ENCODE peak calls at places on chromosomes 1 and 21, in nine cellular contexts. T is OCI-LY7, K is heart left ventricle, O is testis, S is Peyer's patch, R is left ventricle myocardium inferior, Z is stomach, U is heart right ventricle, P is upper lobe of right lung. C is an unnamed sample. For H3K4me1 and H3K9me3, the result is how much of the 10 kb centered on the place peaks cover.

GRCh38 chr21:29677326-29677725 is 262.5 kb downstream of the GRIK1 start:
- DNase-seq in T (peak), K (no peak), O (no peak), S (no peak), R (no peak), Z (no peak), U (no peak), P (no peak), C (no peak)

GRCh38 chr1:207026177-207026576 is 6.4 kb downstream of the C1orf116 start:
- DNase-seq in T (no peak), K (no peak), O (no peak), S (no peak), R (no peak), Z (no peak), U (no peak), P (no peak), C (no peak)

GRCh38 chr1:61082336-61083013 is at the start of gene NFIA:
- DNase-seq in T (peak), K (peak), O (peak), S (peak), R (peak), Z (peak), U (peak), P (peak), C (peak)

GRCh38 chr1:174036798-174037197 is 14.6 kb upstream of the RC3H1 start:
- DNase-seq in T (no peak), K (no peak), O (no peak), S (no peak), R (no peak), Z (no peak), U (no peak), P (no peak), C (no peak)

GRCh38 chr1:223704921-223705878 is 7.1 kb upstream of the CAPN2 start:
- DNase-seq in T (no peak), K (no peak), O (no peak), S (no peak), R (no peak), Z (no peak), U (peak), P (no peak), C (no peak)

GRCh38 chr1:236142358-236143103 is at the start of gene GPR137B:
- DNase-seq in T (peak), K (peak), O (peak), S (peak), R (peak), Z (peak), U (peak), P (peak), C (peak)

GRCh38 chr1:19597463-19598309 is 46.4 kb upstream of the NBL1 start:
- DNase-seq in T (no peak), K (no peak), O (no peak), S (no peak), R (no peak), Z (no peak), U (no peak), P (no peak), C (peak)

GRCh38 chr1:12052997-12053686 is 10.0 kb upstream of the TNFRSF8 start:
- DNase-seq in T (no peak), K (peak), O (peak), S (no peak), R (peak), Z (no peak), U (peak), P (no peak), C (no peak)

GRCh38 chr1:164101802-164102201 is 457.2 kb upstream of the PBX1 start:
- DNase-seq in T (no peak), K (peak), O (no peak), S (no peak), R (no peak), Z (no peak), U (no peak), P (no peak), C (no peak)

GRCh38 chr1:92538413-92539061 is 51.8 kb upstream of the GFI1 start:
- DNase-seq in T (no peak), K (no peak), O (no peak), S (no peak), R (no peak), Z (no peak), U (no peak), P (no peak), C (no peak)

GRCh38 chr1:100799548-100799947 is 80.0 kb downstream of the VCAM1 start:
- DNase-seq in T (no peak), K (no peak), O (no peak), S (no peak), R (no peak), Z (no peak), U (no peak), P (no peak), C (no peak)

GRCh38 chr1:8903410-8903809 is 24.9 kb upstream of the ENO1 start:
- DNase-seq in T (no peak), K (no peak), O (no peak), S (no peak), R (no peak), Z (no peak), U (no peak), P (no peak), C (no peak)

GRCh38 chr1:12552111-12552888 is 65.7 kb downstream of the DHRS3 start:
- DNase-seq in T (no peak), K (no peak), O (no peak), S (no peak), R (no peak), Z (no peak), U (no peak), P (peak), C (no peak)

GRCh38 chr1:33982419-33982818 is 118.5 kb downstream of the HMGB4 start:
- DNase-seq in T (no peak), K (no peak), O (no peak), S (no peak), R (no peak), Z (no peak), U (no peak), P (no peak), C (no peak)

GRCh38 chr1:246827396-246827795 is 103.2 kb downstream of the SCCPDH start:
- DNase-seq in T (no peak), K (no peak), O (no peak), S (no peak), R (no peak), Z (no peak), U (no peak), P (no peak), C (no peak)

GRCh38 chr21:41501919-41502318 is 6.0 kb downstream of the TMPRSS2 start:
- DNase-seq in T (no peak), K (no peak), O (no peak), S (no peak), R (no peak), Z (no peak), U (no peak), P (no peak), C (no peak)

GRCh38 chr1:54995835-54996234 is 2.9 kb upstream of the BSND start:
- DNase-seq in T (no peak), K (no peak), O (no peak), S (no peak), R (no peak), Z (no peak), U (no peak), P (no peak), C (peak)

GRCh38 chr1:43177691-43178090 is 5.6 kb downstream of the CFAP57 start:
- DNase-seq in T (no peak), K (no peak), O (no peak), S (no peak), R (no peak), Z (no peak), U (no peak), P (no peak), C (no peak)

GRCh38 chr1:200302192-200302892 is 107.5 kb downstream of the ZNF281 start:
- DNase-seq in T (peak), K (peak), O (peak), S (peak), R (no peak), Z (peak), U (peak), P (peak), C (peak)

GRCh38 chr1:175201061-175201508 is 8.5 kb upstream of the KIAA0040 start:
- DNase-seq in T (no peak), K (peak), O (no peak), S (no peak), R (no peak), Z (no peak), U (peak), P (no peak), C (no peak)

GRCh38 chr1:8422439-8423133 is 104.7 kb downstream of the SLC45A1 start:
- DNase-seq in T (peak), K (peak), O (peak), S (peak), R (no peak), Z (no peak), U (no peak), P (no peak), C (peak)

GRCh38 chr1:51101976-51102375 is at the start of gene C1orf185:
- DNase-seq in T (no peak), K (no peak), O (no peak), S (no peak), R (no peak), Z (no peak), U (no peak), P (no peak), C (no peak)

GRCh38 chr1:61241411-61241838 is 159.1 kb downstream of the NFIA start:
- DNase-seq in T (no peak), K (peak), O (no peak), S (no peak), R (peak), Z (no peak), U (peak), P (no peak), C (no peak)

GRCh38 chr1:84669831-84670230 is 20.4 kb downstream of the SSX2IP start:
- DNase-seq in T (no peak), K (no peak), O (no peak), S (no peak), R (no peak), Z (no peak), U (no peak), P (no peak), C (no peak)

GRCh38 chr1:92301021-92301420 is 2.2 kb downstream of the RPAP2 start:
- DNase-seq in T (no peak), K (no peak), O (no peak), S (no peak), R (no peak), Z (no peak), U (no peak), P (no peak), C (no peak)

GRCh38 chr1:10986525-10986890 is 25.9 kb upstream of the TARDBP start:
- DNase-seq in T (no peak), K (no peak), O (no peak), S (no peak), R (no peak), Z (no peak), U (no peak), P (no peak), C (no peak)

GRCh38 chr1:54859687-54860391 is 27.2 kb downstream of the DHCR24 start:
- DNase-seq in T (no peak), K (no peak), O (no peak), S (no peak), R (no peak), Z (no peak), U (no peak), P (no peak), C (no peak)

GRCh38 chr21:36522174-36522810 is 42.4 kb upstream of the CLDN14 start:
- DNase-seq in T (no peak), K (no peak), O (no peak), S (no peak), R (no peak), Z (no peak), U (no peak), P (no peak), C (no peak)

GRCh38 chr21:26840912-26841311 is 4.3 kb downstream of the ADAMTS1 start:
- DNase-seq in T (no peak), K (peak), O (no peak), S (no peak), R (peak), Z (no peak), U (peak), P (no peak), C (no peak)

DNA sequence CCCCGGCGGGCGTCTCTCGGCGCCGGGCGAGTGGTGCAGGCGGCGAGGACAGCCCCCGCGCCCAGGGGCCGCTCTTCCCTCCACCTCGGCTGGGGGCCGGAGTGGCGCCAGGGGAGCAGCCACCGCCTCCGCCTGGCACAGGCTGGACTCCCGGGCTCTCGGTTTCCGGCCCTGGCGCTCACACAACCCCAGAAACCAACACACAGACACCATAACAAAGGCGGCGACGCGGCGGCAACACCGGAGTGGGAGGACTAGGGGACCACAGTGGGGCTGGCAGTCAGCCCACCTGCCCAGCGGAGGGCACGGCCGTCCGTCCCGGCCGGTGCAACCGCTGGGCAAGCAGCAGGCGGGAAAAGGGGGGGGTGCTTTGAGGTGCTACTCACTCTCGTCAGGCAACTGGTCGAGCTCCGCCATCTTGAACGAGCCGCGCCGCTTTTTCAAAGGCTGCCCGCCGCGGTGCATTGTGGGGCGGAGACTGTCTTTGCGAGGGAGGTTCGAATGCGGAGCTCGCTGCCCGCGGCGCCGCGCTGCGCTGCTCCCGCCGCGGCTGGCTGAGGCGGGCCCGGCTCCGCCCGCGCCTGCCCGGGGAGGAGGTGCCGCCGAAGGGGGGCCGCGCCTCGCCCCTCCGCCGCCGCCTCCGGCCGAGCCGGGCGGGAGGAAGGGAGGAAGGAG is at the start of gene LIN9:
- DNase-seq in T (peak), K (peak), O (peak), S (peak), R (peak), Z (peak), U (peak), P (peak), C (peak)
- H3K4me1 ChIP-seq in T (half or more), K (under half), O (under half), S (under half), R (under half), Z (under half), U (under half), P (under half), C (under half)

DNA sequence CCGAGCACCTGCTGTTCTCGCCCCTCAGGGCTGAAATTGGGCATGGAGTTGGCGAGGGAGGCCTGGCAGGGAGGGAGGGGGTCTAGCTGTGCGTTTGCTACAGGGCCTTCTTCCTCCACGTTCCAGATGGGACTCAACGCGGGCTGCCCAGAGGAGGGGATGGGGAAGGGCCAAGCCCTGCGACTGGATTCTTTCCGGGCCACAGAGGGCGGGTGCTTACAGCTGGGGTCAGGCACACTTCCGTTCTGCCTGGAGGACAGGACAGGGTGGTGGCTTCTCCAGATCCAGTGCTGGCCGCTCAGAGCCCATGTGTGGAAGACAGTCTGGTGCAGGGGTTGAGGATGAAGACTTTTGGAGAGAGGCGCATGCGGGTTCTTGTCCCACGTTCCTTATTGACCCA is 90.0 kb downstream of the EDEM3 start:
- DNase-seq in T (no peak), K (no peak), O (no peak), S (no peak), R (no peak), Z (no peak), U (no peak), P (no peak), C (no peak)
- H3K4me3 ChIP-seq in T (no peak), K (peak), O (peak), S (no peak), R (peak), Z (no peak), U (peak), P (no peak), C (no peak)

GRCh38 chr1:24126672-24127023 is 14.7 kb upstream of the MYOM3 start:
- DNase-seq in T (no peak), K (no peak), O (no peak), S (no peak), R (no peak), Z (no peak), U (no peak), P (no peak), C (no peak)

GRCh38 chr1:24133819-24134218 is 9.1 kb downstream of the IL22RA1 start:
- DNase-seq in T (no peak), K (no peak), O (no peak), S (no peak), R (no peak), Z (no peak), U (no peak), P (no peak), C (no peak)

GRCh38 chr1:24127134-24127800 is 15.3 kb upstream of the MYOM3 start:
- DNase-seq in T (no peak), K (no peak), O (no peak), S (no peak), R (no peak), Z (no peak), U (no peak), P (peak), C (no peak)

GRCh38 chr1:24127801-24128363 is 15.1 kb downstream of the IL22RA1 start:
- DNase-seq in T (no peak), K (no peak), O (no peak), S (no peak), R (no peak), Z (no peak), U (no peak), P (peak), C (no peak)

GRCh38 chr1:24130385-24130784 is 12.6 kb downstream of the IL22RA1 start:
- DNase-seq in T (no peak), K (no peak), O (no peak), S (no peak), R (no peak), Z (no peak), U (no peak), P (no peak), C (no peak)
- H3K9me3 ChIP-seq in T (under half), K (under half), O (under half), S (under half), R (under half), Z (under half), U (under half), P (under half), C (under half)

GRCh38 chr1:110556471-110556807 is 37.5 kb upstream of the KCNA10 start:
- DNase-seq in T (no peak), K (no peak), O (peak), S (no peak), R (no peak), Z (no peak), U (no peak), P (no peak), C (no peak)
- H3K4me1 ChIP-seq in T (under half), K (under half), O (under half), S (under half), R (under half), Z (under half), U (under half), P (under half), C (under half)

DNA sequence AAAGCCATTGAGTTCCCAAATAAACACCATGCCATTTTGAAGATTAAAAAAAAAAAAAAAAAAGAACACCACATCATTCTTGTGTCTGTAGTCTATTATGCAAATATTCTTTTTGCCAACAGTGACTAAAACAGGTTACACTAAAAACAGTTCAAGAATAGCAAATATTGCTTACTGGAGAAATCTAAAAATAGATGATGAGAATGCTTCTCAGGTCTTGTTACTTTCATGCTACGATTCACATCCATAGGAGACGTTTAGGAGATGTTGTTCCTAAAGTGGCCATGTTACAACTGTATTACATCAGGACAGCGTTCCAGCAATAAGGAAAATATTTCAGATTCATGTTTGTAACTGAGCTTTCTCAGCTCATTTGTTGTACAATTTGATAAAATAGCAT is 32.3 kb downstream of the RAB3GAP2 start:
- DNase-seq in T (no peak), K (no peak), O (no peak), S (no peak), R (no peak), Z (no peak), U (no peak), P (no peak), C (no peak)
- H3K4me3 ChIP-seq in T (no peak), K (no peak), O (no peak), S (no peak), R (no peak), Z (no peak), U (no peak), P (no peak), C (no peak)

GRCh38 chr1:155691992-155692528 is 3.2 kb downstream of the DAP3 start:
- DNase-seq in T (no peak), K (no peak), O (peak), S (no peak), R (no peak), Z (no peak), U (no peak), P (no peak), C (no peak)
- H3K9me3 ChIP-seq in T (under half), K (under half), O (under half), S (under half), R (under half), Z (under half), U (under half), P (under half), C (under half)

GRCh38 chr1:201489656-201490261 is 17.2 kb downstream of the CSRP1 start:
- DNase-seq in T (no peak), K (no peak), O (no peak), S (no peak), R (no peak), Z (no peak), U (no peak), P (no peak), C (no peak)
- H3K4me1 ChIP-seq in T (under half), K (half or more), O (under half), S (half or more), R (half or more), Z (half or more), U (half or more), P (half or more), C (under half)

GRCh38 chr21:15826908-15827601 is 97.3 kb downstream of the USP25 start:
- DNase-seq in T (no peak), K (no peak), O (no peak), S (no peak), R (no peak), Z (no peak), U (peak), P (no peak), C (no peak)

GRCh38 chr21:15826147-15826780 is 96.5 kb downstream of the USP25 start:
- DNase-seq in T (peak), K (no peak), O (peak), S (no peak), R (no peak), Z (no peak), U (peak), P (no peak), C (peak)

GRCh38 chr21:15820857-15821256 is 91.1 kb downstream of the USP25 start:
- DNase-seq in T (no peak), K (no peak), O (no peak), S (no peak), R (no peak), Z (no peak), U (no peak), P (no peak), C (no peak)

GRCh38 chr21:15823486-15824150 is 93.8 kb downstream of the USP25 start:
- DNase-seq in T (no peak), K (no peak), O (no peak), S (no peak), R (no peak), Z (no peak), U (no peak), P (no peak), C (peak)

DNA sequence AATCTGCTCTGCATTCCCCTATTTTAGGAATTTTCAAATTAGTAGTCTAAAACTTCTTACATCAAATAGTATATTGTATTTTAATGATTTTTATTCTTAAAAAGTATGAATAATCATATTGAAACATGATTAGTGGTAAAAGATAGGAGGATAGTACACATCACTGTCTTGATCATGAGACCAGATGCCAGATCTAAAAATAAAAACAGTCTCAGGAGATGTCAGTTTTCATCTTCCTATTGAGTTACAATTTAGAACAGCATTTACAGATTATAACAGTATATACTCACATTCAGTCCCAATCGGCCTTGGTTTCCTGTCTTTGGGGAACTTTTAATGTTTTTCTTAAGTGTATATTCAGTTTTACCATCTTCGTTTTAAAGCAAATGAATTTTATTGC is 95.9 kb downstream of the USP25 start:
- DNase-seq in T (no peak), K (no peak), O (no peak), S (no peak), R (no peak), Z (no peak), U (no peak), P (no peak), C (no peak)
- H3K4me3 ChIP-seq in T (no peak), K (no peak), O (no peak), S (no peak), R (no peak), Z (no peak), U (no peak), P (no peak), C (no peak)

C was measured in CD4-positive, CD25-positive, alpha-beta regulatory T cell.